ENCODE peak calls at places on chromosomes 4 and X, in seven cellular contexts. Q is prostate gland; A is PC-3; E is brain microvascular endothelial cell; J is body of pancreas; R is breast epithelium; I is CD8-positive, alpha-beta memory T cell. O is an unnamed sample. For H3K36me3, the result is how much of the 10 kb centered on the place peaks cover.

GRCh38 chrX:72268601-72269365 is 8.3 kb downstream of the RPS4X start:
- DNase-seq in Q (no peak), A (no peak), E (peak), J (no peak), R (no peak), I (no peak), O (no peak)

GRCh38 chr4:20687894-20688293 is 12.4 kb upstream of the PACRGL start:
- DNase-seq in Q (no peak), A (peak), E (peak), J (no peak), R (no peak), I (no peak), O (no peak)

GRCh38 chr4:76758290-76758882 is 139.6 kb downstream of the SOWAHB start:
- DNase-seq in Q (no peak), A (peak), E (peak), J (peak), R (no peak), I (no peak), O (no peak)

GRCh38 chr4:72564184-72564583 is 4.8 kb downstream of the ADAMTS3 start:
- DNase-seq in Q (no peak), A (peak), E (no peak), J (no peak), R (no peak), I (no peak), O (no peak)

GRCh38 chr4:80171656-80172055 is 25.6 kb upstream of the PRDM8 start:
- DNase-seq in Q (no peak), A (no peak), E (no peak), J (no peak), R (no peak), I (no peak), O (no peak)

GRCh38 chr4:147633113-147633512 is 15.9 kb downstream of the TMEM184C start:
- DNase-seq in Q (no peak), A (no peak), E (peak), J (no peak), R (no peak), I (no peak), O (no peak)

GRCh38 chr4:76984127-76984526 is 34.6 kb downstream of the SEPTIN11 start:
- DNase-seq in Q (no peak), A (peak), E (no peak), J (no peak), R (no peak), I (no peak), O (no peak)

GRCh38 chr4:63505714-63506460 is 903.4 kb downstream of the TECRL start:
- DNase-seq in Q (no peak), A (no peak), E (no peak), J (no peak), R (no peak), I (no peak), O (no peak)

GRCh38 chrX:46710927-46711623 is 47.8 kb downstream of the SLC9A7 start:
- DNase-seq in Q (no peak), A (no peak), E (no peak), J (no peak), R (no peak), I (no peak), O (no peak)

GRCh38 chr4:137896221-137896737 is 345.9 kb downstream of the SLC7A11 start:
- DNase-seq in Q (no peak), A (no peak), E (peak), J (no peak), R (no peak), I (no peak), O (no peak)

GRCh38 chr4:186304216-186304615 is 38.2 kb downstream of the F11 start:
- DNase-seq in Q (no peak), A (no peak), E (no peak), J (no peak), R (no peak), I (no peak), O (no peak)

GRCh38 chr4:78032446-78032845 is 24.7 kb upstream of the FRAS1 start:
- DNase-seq in Q (no peak), A (no peak), E (no peak), J (no peak), R (no peak), I (no peak), O (no peak)

GRCh38 chrX:103453655-103454054 is 65.6 kb downstream of the RAB40A start:
- DNase-seq in Q (no peak), A (peak), E (peak), J (no peak), R (no peak), I (no peak), O (no peak)

GRCh38 chr4:20044502-20044911 is 207.2 kb upstream of the SLIT2 start:
- DNase-seq in Q (no peak), A (peak), E (no peak), J (no peak), R (no peak), I (no peak), O (no peak)

GRCh38 chr4:39062094-39062493 is at the start of gene KLHL5:
- DNase-seq in Q (no peak), A (no peak), E (no peak), J (no peak), R (no peak), I (no peak), O (no peak)

GRCh38 chrX:101208152-101208905 is 11.3 kb upstream of the DRP2 start:
- DNase-seq in Q (no peak), A (no peak), E (peak), J (no peak), R (no peak), I (no peak), O (no peak)

GRCh38 chr4:146143888-146144287 is 31.6 kb upstream of the LSM6 start:
- DNase-seq in Q (no peak), A (no peak), E (no peak), J (no peak), R (no peak), I (no peak), O (no peak)

GRCh38 chr4:151400343-151400742 is 8.6 kb upstream of the FHIP1A start:
- DNase-seq in Q (no peak), A (no peak), E (no peak), J (no peak), R (no peak), I (no peak), O (no peak)

GRCh38 chr4:184782731-184783472 is 42.9 kb downstream of the ACSL1 start:
- DNase-seq in Q (no peak), A (no peak), E (no peak), J (no peak), R (no peak), I (no peak), O (no peak)

GRCh38 chr4:42083816-42084215 is 68.6 kb downstream of the BEND4 start:
- DNase-seq in Q (no peak), A (no peak), E (no peak), J (no peak), R (no peak), I (no peak), O (no peak)

DNA sequence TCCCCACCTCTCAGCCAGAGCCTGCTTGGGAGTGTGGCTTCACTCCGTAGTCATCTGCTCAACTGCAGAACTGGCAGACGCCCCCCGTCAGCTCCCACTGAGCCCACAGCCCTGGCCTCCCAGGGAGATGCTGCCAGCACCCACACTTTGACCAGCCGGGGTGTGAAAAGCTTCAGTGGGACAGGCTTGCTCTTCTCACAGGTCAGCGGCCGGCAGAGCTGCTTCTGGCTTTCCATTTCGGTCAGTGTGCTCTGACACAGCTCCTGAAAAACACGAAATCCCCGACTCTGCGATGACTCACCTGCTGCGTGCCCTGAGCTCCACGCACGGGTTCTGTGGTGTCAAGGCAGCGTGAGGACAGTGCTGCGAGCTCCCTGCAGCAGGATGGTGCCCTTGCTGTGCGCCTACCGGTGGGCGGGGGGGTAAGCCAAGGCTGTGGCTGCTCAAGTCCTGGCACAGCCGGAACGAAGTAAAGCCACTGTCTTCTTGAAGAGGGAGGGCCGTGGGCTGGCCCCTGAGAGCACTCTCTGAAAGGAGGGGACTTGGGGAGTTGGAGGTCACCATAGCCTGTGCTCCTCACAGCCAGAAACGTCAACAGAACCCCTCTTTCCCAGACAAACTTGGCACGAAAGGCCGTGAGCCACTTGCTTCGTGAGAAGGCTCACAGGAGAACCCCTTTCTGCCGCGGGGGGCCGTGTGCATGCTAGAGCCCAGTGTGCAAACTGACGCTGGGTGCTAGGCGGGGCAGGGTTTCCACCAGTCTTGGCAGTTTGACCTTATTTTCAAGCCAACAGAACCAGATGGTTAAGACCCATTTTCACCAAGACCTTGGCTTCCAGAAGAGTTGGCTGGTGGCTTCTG is 23.6 kb downstream of the NOP14 start:
- DNase-seq in Q (no peak), A (no peak), E (no peak), J (peak), R (peak), I (no peak), O (no peak)
- H3K36me3 ChIP-seq in Q (under half), A (under half), E (half or more), J (under half), R (under half), I (under half), O (half or more)

DNA sequence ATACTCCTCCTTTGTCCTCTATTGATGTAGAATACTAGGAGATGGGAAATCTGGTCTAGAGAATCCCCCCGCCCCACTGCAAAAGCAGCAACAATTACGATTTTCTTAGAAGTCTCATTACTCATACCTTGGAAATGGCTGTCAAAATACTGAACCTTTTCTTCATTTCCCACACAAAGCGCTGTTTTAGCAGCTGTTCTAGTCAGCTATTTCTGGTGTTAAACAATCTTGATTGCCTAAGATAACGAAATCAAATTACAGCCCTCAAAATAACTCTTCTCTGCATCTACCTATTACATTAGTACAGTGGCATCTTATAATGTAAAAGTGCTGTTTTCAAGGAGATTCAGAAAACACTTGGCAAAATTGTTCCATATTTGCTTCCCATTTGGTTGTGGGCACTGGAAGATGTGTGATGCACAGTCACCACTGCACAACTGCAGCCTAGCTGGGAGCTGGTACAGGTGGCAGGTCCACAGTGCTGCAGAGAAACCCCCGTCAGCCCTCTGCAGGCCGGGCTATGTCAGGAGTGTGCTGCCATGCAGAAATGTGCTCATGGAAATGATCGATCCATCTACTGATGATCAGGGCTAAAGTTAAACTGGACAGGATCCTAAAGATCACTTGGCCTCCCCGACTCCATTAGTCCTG is 50.4 kb downstream of the TBC1D9 start:
- DNase-seq in Q (no peak), A (no peak), E (no peak), J (no peak), R (no peak), I (no peak), O (no peak)
- H3K4me3 ChIP-seq in Q (no peak), A (no peak), E (no peak), J (no peak), R (no peak), I (no peak), O (no peak)

DNA sequence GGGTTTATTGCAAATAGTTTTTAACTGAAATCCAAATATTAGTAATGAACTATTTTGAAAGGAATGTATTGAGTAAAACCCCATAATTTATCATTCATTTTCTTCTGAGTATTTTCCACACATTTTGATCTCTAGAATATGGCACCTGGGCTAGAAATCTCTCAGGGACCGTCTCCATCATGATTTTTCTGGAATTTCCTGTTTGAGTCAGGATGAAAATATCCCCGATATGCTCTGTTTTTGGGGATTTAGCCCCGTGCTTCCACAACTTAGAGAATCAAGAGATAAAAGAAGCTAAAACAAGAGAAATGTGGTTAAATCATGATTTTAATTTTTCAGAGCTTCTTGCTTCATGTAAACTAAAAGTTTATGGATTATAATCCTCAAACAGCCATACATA is 114.2 kb downstream of the SPCS3 start:
- DNase-seq in Q (no peak), A (no peak), E (no peak), J (no peak), R (no peak), I (no peak), O (no peak)
- H3K27ac ChIP-seq in Q (no peak), A (no peak), E (peak), J (no peak), R (no peak), I (no peak), O (no peak)

GRCh38 chrX:16754019-16754418 is 32.2 kb upstream of the TXLNG start:
- DNase-seq in Q (no peak), A (no peak), E (no peak), J (no peak), R (no peak), I (no peak), O (no peak)
- H3K36me3 ChIP-seq in Q (under half), A (under half), E (under half), J (under half), R (under half), I (under half), O (half or more)

GRCh38 chrX:83501540-83501939 is 6.5 kb upstream of the POU3F4 start:
- DNase-seq in Q (no peak), A (no peak), E (no peak), J (no peak), R (no peak), I (no peak), O (no peak)
- H3K4me3 ChIP-seq in Q (no peak), A (no peak), E (no peak), J (no peak), R (no peak), I (no peak), O (no peak)